ENCODE peak calls at places on chromosome 20, in ten cellular contexts. I is left ventricle myocardium inferior, T is MM.1S, K is BJ, C is fibroblast of lung, N is coronary artery, Q is AG04449, B is fibroblast of pulmonary artery, J is hepatocyte, F is adrenal gland. D is an unnamed sample.

GRCh38 chr20:57498425-57499400 is 26.2 kb downstream of the CTCFL start:
- DNase-seq in J (peak; percentile 41), N (no peak), T (peak; percentile 88), F (no peak), Q (no peak), I (no peak), K (no peak), B (peak; percentile 22), C (no peak), D (peak; percentile 78)

GRCh38 chr20:25579081-25579770 is 6.1 kb downstream of the NINL start:
- DNase-seq in C (peak; percentile 18), K (no peak), I (no peak), N (no peak), F (no peak), Q (no peak), J (no peak), T (no peak), B (no peak), D (peak; percentile 42)

GRCh38 chr20:32481311-32482103 is 103.6 kb downstream of the NOL4L start:
- DNase-seq in K (no peak), I (no peak), B (no peak), N (no peak), Q (no peak), F (peak; percentile 29), T (no peak), C (no peak), J (peak; percentile 54), D (peak; percentile 40)

GRCh38 chr20:25632940-25633790 is 9.4 kb upstream of the NANP start:
- DNase-seq in B (no peak), C (no peak), I (no peak), N (no peak), J (no peak), T (no peak), K (peak; percentile 20), F (no peak), Q (peak; percentile 46), D (no peak)

GRCh38 chr20:32168184-32168910 is 39.2 kb downstream of the PLAGL2 start:
- DNase-seq in B (peak; percentile 52), N (peak; percentile 22), F (peak; percentile 1), Q (no peak), J (no peak), K (no peak), I (no peak), T (no peak), C (peak; percentile 54), D (peak; percentile 77)

GRCh38 chr20:36113566-36114247 is 40.8 kb upstream of the EPB41L1 start:
- DNase-seq in I (no peak), J (no peak), C (no peak), N (no peak), T (no peak), K (no peak), B (no peak), F (no peak), Q (no peak), D (no peak)

GRCh38 chr20:40494238-40494637 is 194.8 kb downstream of the MAFB start:
- DNase-seq in J (no peak), N (peak; percentile 69), C (no peak), T (no peak), K (no peak), F (no peak), I (no peak), Q (no peak), B (no peak), D (no peak)

GRCh38 chr20:50671626-50672025 is 19.7 kb downstream of the RIPOR3 start:
- DNase-seq in B (no peak), K (no peak), F (no peak), N (no peak), C (no peak), I (no peak), J (no peak), T (no peak), Q (no peak), D (no peak)

GRCh38 chr20:41366546-41367392 is at the start of gene EMILIN3:
- DNase-seq in N (no peak), J (peak; percentile 62), F (no peak), T (no peak), I (no peak), B (no peak), C (no peak), K (no peak), Q (no peak), D (peak; percentile 80)

GRCh38 chr20:16123623-16124022 is 449.6 kb downstream of the KIF16B start:
- DNase-seq in N (no peak), F (no peak), Q (no peak), K (no peak), B (no peak), J (no peak), C (no peak), I (no peak), T (no peak), D (no peak)

GRCh38 chr20:62571667-62572344 is 70.5 kb upstream of the SLCO4A1 start:
- DNase-seq in J (no peak), N (no peak), T (no peak), B (no peak), C (no peak), K (no peak), I (no peak), Q (no peak), F (no peak), D (no peak)
- TF ChIP-seq CTCF in J (no peak), N (no peak), T (peak; percentile 3), B (no peak), C (no peak), K (no peak), I (no peak), Q (no peak), F (no peak), D (no peak)

GRCh38 chr20:19249515-19249914 is 37.1 kb downstream of the SLC24A3 start:
- DNase-seq in C (no peak), N (no peak), I (no peak), K (no peak), Q (no peak), J (no peak), B (no peak), T (no peak), F (no peak), D (peak; percentile 33)
- TF ChIP-seq CTCF in C (no peak), N (no peak), I (no peak), K (no peak), Q (no peak), J (peak; percentile 13), B (no peak), T (peak; percentile 19), F (no peak), D (no peak)

GRCh38 chr20:63714858-63715257 is 7.0 kb downstream of the ZGPAT start:
- DNase-seq in F (no peak), Q (no peak), I (no peak), K (no peak), N (no peak), B (no peak), T (no peak), C (no peak), J (no peak), D (no peak)
- TF ChIP-seq CTCF in F (no peak), Q (no peak), I (no peak), K (no peak), N (no peak), B (no peak), T (no peak), C (no peak), J (no peak), D (no peak)

GRCh38 chr20:58819921-58820320 is 30.8 kb downstream of the GNAS-AS1 start:
- DNase-seq in F (no peak), Q (no peak), K (no peak), B (no peak), T (no peak), I (no peak), J (no peak), N (no peak), C (no peak), D (no peak)

GRCh38 chr20:58824843-58825242 is 25.9 kb downstream of the GNAS-AS1 start:
- DNase-seq in B (no peak), N (no peak), T (no peak), F (no peak), K (no peak), C (no peak), Q (no peak), I (no peak), J (no peak), D (no peak)

GRCh38 chr20:58825450-58825849 is 25.3 kb downstream of the GNAS-AS1 start:
- DNase-seq in T (no peak), I (no peak), N (no peak), C (no peak), K (no peak), F (no peak), J (no peak), B (no peak), Q (no peak), D (no peak)

GRCh38 chr20:58822748-58823730 is 27.7 kb downstream of the GNAS-AS1 start:
- DNase-seq in F (no peak), B (no peak), C (no peak), Q (no peak), I (no peak), N (no peak), T (no peak), J (no peak), K (no peak), D (no peak)

DNA sequence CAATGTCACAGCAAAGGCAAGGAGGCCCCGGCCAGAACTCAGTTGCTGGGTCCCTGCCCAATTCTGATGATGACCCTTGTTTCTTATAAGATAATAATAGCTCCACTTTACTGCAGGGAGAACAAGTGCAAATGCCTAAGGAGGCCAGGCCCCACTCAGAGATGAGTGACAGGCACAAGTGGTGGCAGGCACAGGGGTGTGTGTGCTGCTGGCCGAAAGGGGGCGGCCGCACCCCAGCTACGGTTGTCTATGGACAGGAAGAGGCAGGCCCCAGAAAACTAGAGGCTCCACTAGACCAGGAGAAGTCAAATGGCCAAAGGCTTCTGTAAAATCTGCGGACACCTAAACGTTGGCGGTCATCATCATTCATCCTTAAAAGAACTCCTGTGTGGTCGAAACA is 28.5 kb downstream of the GNAS-AS1 start:
- DNase-seq in K (no peak), B (no peak), J (no peak), F (no peak), C (no peak), N (no peak), I (no peak), Q (no peak), T (peak; percentile 7), D (no peak)
- TF ChIP-seq CTCF in K (no peak), B (no peak), J (no peak), F (no peak), C (no peak), N (no peak), I (peak; percentile 21), Q (no peak), T (peak; percentile 45), D (no peak)

D was measured in cardiac muscle cell.